ENCODE peak calls at places on chromosomes 11 and 22, in four cellular contexts. Z is K562, V is H1, Q is GM12878. U is an unnamed sample.

GRCh38 chr22:42387631-42388030 is 44.6 kb downstream of the NFAM1 start:
- DNase-seq in Z (no peak), V (no peak), Q (no peak), U (no peak)

GRCh38 chr22:49156662-49157285 is 670.9 kb downstream of the BRD1 start:
- DNase-seq in Z (no peak), V (no peak), Q (no peak), U (no peak)

GRCh38 chr22:26303475-26303874 is 125.6 kb upstream of the ASPHD2 start:
- DNase-seq in Z (no peak), V (no peak), Q (no peak), U (peak)

GRCh38 chr11:19433367-19433766 is 192.6 kb upstream of the E2F8 start:
- DNase-seq in Z (no peak), V (no peak), Q (peak), U (no peak)

GRCh38 chr11:130066338-130066737 is 3.4 kb upstream of the APLP2 start:
- DNase-seq in Z (no peak), V (no peak), Q (no peak), U (no peak)

GRCh38 chr11:116733959-116734517 is 38.7 kb downstream of the BUD13 start:
- DNase-seq in Z (no peak), V (no peak), Q (no peak), U (no peak)

GRCh38 chr22:35322126-35322525 is 22.4 kb downstream of the TOM1 start:
- DNase-seq in Z (no peak), V (no peak), Q (no peak), U (no peak)

GRCh38 chr22:25038771-25039170 is 86.3 kb downstream of the KIAA1671 start:
- DNase-seq in Z (no peak), V (no peak), Q (no peak), U (no peak)

GRCh38 chr11:74695705-74696280 is 35.4 kb downstream of the CHRDL2 start:
- DNase-seq in Z (no peak), V (no peak), Q (no peak), U (no peak)

GRCh38 chr11:58494096-58494495 is 13.8 kb downstream of the OR5B21 start:
- DNase-seq in Z (no peak), V (no peak), Q (no peak), U (no peak)
- TF ChIP-seq CREB1 in Z (no peak), V (no peak), Q (no peak), U (no peak)

GRCh38 chr11:69889400-69890372 is 70.5 kb upstream of the FGF3 start:
- DNase-seq in Z (no peak), V (no peak), Q (no peak), U (no peak)
- TF ChIP-seq EZH2 in Z (no peak), V (no peak), Q (no peak), U (no peak)

DNA sequence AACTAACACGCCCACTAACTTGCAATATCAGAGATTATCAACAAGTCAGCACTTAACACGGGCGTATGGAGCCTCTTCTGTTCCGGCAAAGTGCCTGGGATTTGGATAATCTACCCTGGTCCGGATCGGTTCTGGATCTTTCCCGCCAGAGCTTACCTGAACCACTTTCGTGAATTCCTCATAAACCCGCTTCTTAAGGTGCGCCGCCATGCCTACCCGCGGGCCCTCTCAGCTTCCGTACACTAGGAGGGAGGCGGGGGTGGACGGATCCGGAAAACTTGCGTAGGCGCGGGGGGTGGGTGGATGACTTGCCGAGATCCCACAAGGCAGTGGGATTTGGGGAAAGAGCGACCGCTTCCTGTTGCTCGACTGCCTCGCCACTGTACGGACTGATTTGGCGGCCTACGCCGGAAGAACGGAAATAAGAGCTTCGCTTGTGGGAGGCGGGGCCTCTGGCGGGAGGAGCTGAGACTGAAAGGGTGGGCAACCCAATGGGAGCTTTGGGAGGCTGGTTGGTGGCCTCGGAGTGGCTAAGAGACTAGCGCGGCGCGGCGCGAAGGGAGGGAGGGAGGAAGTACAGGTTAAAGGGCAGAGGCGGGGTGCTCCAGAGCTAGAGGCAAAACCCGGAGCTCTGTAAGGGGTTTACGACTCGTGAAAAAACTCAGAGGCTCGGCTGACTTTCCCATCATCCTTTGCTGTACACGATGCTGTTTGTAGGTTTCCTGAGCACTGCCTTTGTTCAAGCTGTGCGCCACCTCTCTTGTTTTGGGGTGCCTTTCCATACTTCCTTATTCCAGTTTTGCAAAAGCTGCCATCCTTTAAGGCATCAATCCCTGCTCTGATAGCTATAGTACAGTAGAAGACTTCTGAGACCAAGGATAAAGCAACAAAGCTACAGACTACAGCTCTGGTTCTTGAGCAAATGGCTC is at the start of gene INTS4:
- DNase-seq in Z (peak), V (peak), Q (peak), U (peak)
- TF ChIP-seq POLR2A in Z (peak), V (peak), Q (peak), U (peak)

GRCh38 chr11:105144887-105145286 is 5.3 kb upstream of the CARD18 start:
- DNase-seq in Z (no peak), V (no peak), Q (no peak), U (peak)
- TF ChIP-seq CREB1 in Z (no peak), V (no peak), Q (no peak), U (no peak)

GRCh38 chr11:124751741-124752470 is at the start of gene VSIG2:
- DNase-seq in Z (no peak), V (no peak), Q (no peak), U (no peak)
- TF ChIP-seq EZH2 in Z (no peak), V (peak), Q (no peak), U (no peak)

DNA sequence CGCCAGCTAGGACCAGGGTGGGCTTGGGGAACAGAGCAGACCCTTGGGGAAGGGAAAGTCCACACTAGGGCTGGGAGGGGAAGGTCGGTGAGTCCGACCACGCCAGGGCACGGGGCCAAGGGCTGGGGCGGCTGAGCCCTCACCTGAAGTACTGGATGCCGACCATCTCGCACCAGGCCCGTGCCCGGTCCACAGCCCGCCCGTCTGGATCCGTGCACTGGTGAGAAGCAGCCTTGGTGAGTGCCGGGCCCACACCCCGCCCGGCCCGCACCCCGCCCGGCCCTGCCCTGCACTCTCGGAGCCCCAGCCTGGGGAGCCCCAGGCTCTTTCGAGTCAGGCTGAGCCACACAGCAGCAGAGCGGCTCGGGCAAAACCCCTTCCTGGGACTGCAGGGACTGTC is 1.9 kb upstream of the BAIAP2L2 start:
- DNase-seq in Z (no peak), V (no peak), Q (no peak), U (no peak)
- TF ChIP-seq POLR2A in Z (no peak), V (no peak), Q (no peak), U (no peak)

GRCh38 chr11:11624206-11624605 is 2.4 kb upstream of the GALNT18 start:
- DNase-seq in Z (no peak), V (no peak), Q (no peak), U (no peak)
- TF ChIP-seq CREB1 in Z (no peak), V (no peak), Q (no peak), U (no peak)